ENCODE peak calls at places on chromosomes 7 and 10, in five cellular contexts. One of them, this sample, is unnamed.

GRCh38 chr7:99737726-99738125 is 2.7 kb upstream of the CYP3A7 start:
- DNase-seq in fibroblast of villous mesenchyme: peak
- DNase-seq in NCI-H510A treated with DMSO at 0.1 percent for 48 hours: no peak
- DNase-seq in HFFc6: no peak
- DNase-seq in GM12865: peak
- DNase-seq in this sample: no peak

GRCh38 chr7:118944271-118944670 is 719.8 kb downstream of the ANKRD7 start:
- DNase-seq in fibroblast of villous mesenchyme: no peak
- DNase-seq in NCI-H510A treated with DMSO at 0.1 percent for 48 hours: no peak
- DNase-seq in HFFc6: no peak
- DNase-seq in GM12865: no peak
- DNase-seq in this sample: no peak

GRCh38 chr7:40739257-40739656 is 604.5 kb downstream of the SUGCT start:
- DNase-seq in fibroblast of villous mesenchyme: no peak
- DNase-seq in NCI-H510A treated with DMSO at 0.1 percent for 48 hours: no peak
- DNase-seq in HFFc6: no peak
- DNase-seq in GM12865: no peak
- DNase-seq in this sample: no peak

GRCh38 chr10:42769173-42769572 is 13.4 kb upstream of the BMS1 start:
- DNase-seq in fibroblast of villous mesenchyme: no peak
- DNase-seq in NCI-H510A treated with DMSO at 0.1 percent for 48 hours: no peak
- DNase-seq in HFFc6: no peak
- DNase-seq in GM12865: no peak
- DNase-seq in this sample: no peak

GRCh38 chr7:120981888-120982615 is 6.5 kb upstream of the CPED1 start:
- DNase-seq in fibroblast of villous mesenchyme: no peak
- DNase-seq in NCI-H510A treated with DMSO at 0.1 percent for 48 hours: no peak
- DNase-seq in HFFc6: peak
- DNase-seq in GM12865: no peak
- DNase-seq in this sample: no peak

GRCh38 chr7:145036592-145037386 is 200.9 kb upstream of the TPK1 start:
- DNase-seq in fibroblast of villous mesenchyme: peak
- DNase-seq in NCI-H510A treated with DMSO at 0.1 percent for 48 hours: peak
- DNase-seq in HFFc6: peak
- DNase-seq in GM12865: peak
- DNase-seq in this sample: peak

GRCh38 chr10:34127676-34128075 is 687.4 kb downstream of the PARD3 start:
- DNase-seq in fibroblast of villous mesenchyme: no peak
- DNase-seq in NCI-H510A treated with DMSO at 0.1 percent for 48 hours: no peak
- DNase-seq in HFFc6: no peak
- DNase-seq in GM12865: no peak
- DNase-seq in this sample: no peak

GRCh38 chr10:70652761-70653657 is 19.3 kb upstream of the ADAMTS14 start:
- DNase-seq in fibroblast of villous mesenchyme: peak
- DNase-seq in NCI-H510A treated with DMSO at 0.1 percent for 48 hours: no peak
- DNase-seq in HFFc6: peak
- DNase-seq in GM12865: peak
- DNase-seq in this sample: no peak

GRCh38 chr10:94416896-94417295 is 14.6 kb downstream of the TBC1D12 start:
- DNase-seq in fibroblast of villous mesenchyme: peak
- DNase-seq in NCI-H510A treated with DMSO at 0.1 percent for 48 hours: no peak
- DNase-seq in HFFc6: no peak
- DNase-seq in GM12865: no peak
- DNase-seq in this sample: no peak

GRCh38 chr10:88038268-88038667 is 174.8 kb downstream of the PTEN start:
- DNase-seq in fibroblast of villous mesenchyme: peak
- DNase-seq in NCI-H510A treated with DMSO at 0.1 percent for 48 hours: no peak
- DNase-seq in HFFc6: peak
- DNase-seq in GM12865: no peak
- DNase-seq in this sample: no peak

GRCh38 chr7:116708248-116708647 is 36.3 kb downstream of the MET start:
- DNase-seq in fibroblast of villous mesenchyme: peak
- DNase-seq in NCI-H510A treated with DMSO at 0.1 percent for 48 hours: no peak
- DNase-seq in HFFc6: no peak
- DNase-seq in GM12865: no peak
- DNase-seq in this sample: no peak

This sample was measured in stimulated activated naive B cell treated with anti-CD40 and anti-IgM and Interleukin-4, amounts not matched to agents 10 μg/mL and 1 μg/mL and 100 μg/mL, for 72 hours.